ENCODE peak calls at places on chromosomes 11 and 22, in eight cellular contexts. I is HTR-8/SVneo, J is caudate nucleus, N is AG20443, Q is psoas muscle, L is bronchial epithelial cell, H is amniotic stem cell, Y is M059J. V is an unnamed sample.

GRCh38 chr22:35301370-35301874 is 1.7 kb downstream of the TOM1 start:
- DNase-seq in I (peak), J (no peak), N (peak), Q (peak), L (peak), H (peak), Y (peak), V (no peak)

GRCh38 chr22:19884161-19884953 is 29.7 kb upstream of the GNB1L start:
- DNase-seq in I (no peak), J (no peak), N (no peak), Q (peak), L (no peak), H (no peak), Y (no peak), V (no peak)

GRCh38 chr11:93935826-93936225 is 85.3 kb upstream of the HEPHL1 start:
- DNase-seq in I (no peak), J (no peak), N (no peak), Q (no peak), L (no peak), H (no peak), Y (no peak), V (no peak)

GRCh38 chr22:21685164-21685513 is 19.3 kb downstream of the PPIL2 start:
- DNase-seq in I (no peak), J (no peak), N (no peak), Q (no peak), L (no peak), H (no peak), Y (no peak), V (no peak)

GRCh38 chr11:95135155-95135554 is 45.5 kb downstream of the ENDOD1 start:
- DNase-seq in I (no peak), J (no peak), N (no peak), Q (no peak), L (peak), H (no peak), Y (peak), V (no peak)

GRCh38 chr11:121539000-121539399 is 86.2 kb upstream of the SORL1-AS1 start:
- DNase-seq in I (no peak), J (no peak), N (no peak), Q (no peak), L (no peak), H (no peak), Y (no peak), V (no peak)

GRCh38 chr11:45856044-45856468 is 8.8 kb downstream of the CRY2 start:
- DNase-seq in I (no peak), J (no peak), N (peak), Q (no peak), L (no peak), H (no peak), Y (no peak), V (no peak)

GRCh38 chr11:74326665-74327064 is 15.2 kb upstream of the P4HA3 start:
- DNase-seq in I (no peak), J (no peak), N (no peak), Q (no peak), L (no peak), H (no peak), Y (no peak), V (no peak)

GRCh38 chr11:86068138-86068861 is 584 bp downstream of the PICALM start:
- DNase-seq in I (no peak), J (no peak), N (peak), Q (no peak), L (peak), H (no peak), Y (peak), V (peak)

GRCh38 chr11:20368441-20368840 is 4.9 kb downstream of the HTATIP2 start:
- DNase-seq in I (no peak), J (no peak), N (no peak), Q (no peak), L (peak), H (no peak), Y (peak), V (no peak)

GRCh38 chr22:26949193-26949592 is 291.8 kb downstream of the MIAT start:
- DNase-seq in I (peak), J (no peak), N (peak), Q (no peak), L (no peak), H (no peak), Y (peak), V (peak)

GRCh38 chr11:19919050-19919561 is 206.5 kb downstream of the NAV2 start:
- DNase-seq in I (peak), J (no peak), N (peak), Q (no peak), L (peak), H (peak), Y (peak), V (no peak)

GRCh38 chr11:123082977-123083376 is 21.0 kb upstream of the HSPA8 start:
- DNase-seq in I (no peak), J (no peak), N (no peak), Q (no peak), L (no peak), H (no peak), Y (no peak), V (no peak)

GRCh38 chr22:41902932-41903421 is 11.9 kb downstream of the SHISA8 start:
- DNase-seq in I (no peak), J (no peak), N (no peak), Q (peak), L (no peak), H (no peak), Y (no peak), V (no peak)

GRCh38 chr22:39301926-39302325 is 17.5 kb downstream of the RPL3 start:
- DNase-seq in I (no peak), J (no peak), N (no peak), Q (no peak), L (no peak), H (no peak), Y (peak), V (no peak)

GRCh38 chr11:67367014-67367835 is 6.2 kb downstream of the CLCF1 start:
- DNase-seq in I (no peak), J (no peak), N (no peak), Q (no peak), L (no peak), H (no peak), Y (no peak), V (no peak)

GRCh38 chr11:68406318-68407313 is 53.9 kb upstream of the PPP6R3 start:
- DNase-seq in I (no peak), J (no peak), N (no peak), Q (no peak), L (peak), H (no peak), Y (no peak), V (no peak)

GRCh38 chr11:94845622-94846021 is 77.5 kb downstream of the AMOTL1 start:
- DNase-seq in I (no peak), J (no peak), N (no peak), Q (no peak), L (peak), H (no peak), Y (peak), V (no peak)

GRCh38 chr22:29726512-29727247 is 6.9 kb downstream of the CABP7 start:
- DNase-seq in I (no peak), J (no peak), N (no peak), Q (no peak), L (no peak), H (no peak), Y (no peak), V (no peak)

GRCh38 chr11:71138737-71139425 is 113.5 kb downstream of the SHANK2 start:
- DNase-seq in I (no peak), J (no peak), N (no peak), Q (no peak), L (no peak), H (no peak), Y (no peak), V (no peak)

GRCh38 chr11:13210424-13210823 is 67.2 kb upstream of the BMAL1 start:
- DNase-seq in I (peak), J (peak), N (peak), Q (peak), L (peak), H (peak), Y (peak), V (peak)

GRCh38 chr11:86151188-86152005 is 82.5 kb upstream of the PICALM start:
- DNase-seq in I (no peak), J (peak), N (peak), Q (no peak), L (peak), H (no peak), Y (peak), V (no peak)

GRCh38 chr22:38012604-38013072 is 28.3 kb upstream of the SOX10 start:
- DNase-seq in I (no peak), J (no peak), N (no peak), Q (no peak), L (peak), H (no peak), Y (no peak), V (no peak)

GRCh38 chr11:10326080-10326964 is 21.4 kb downstream of the ADM start:
- DNase-seq in I (no peak), J (no peak), N (no peak), Q (peak), L (no peak), H (no peak), Y (peak), V (no peak)

GRCh38 chr22:46021577-46021976 is 44.6 kb upstream of the WNT7B start:
- DNase-seq in I (no peak), J (no peak), N (no peak), Q (no peak), L (no peak), H (no peak), Y (no peak), V (no peak)

GRCh38 chr22:20243545-20244249 is 24.4 kb downstream of the RTN4R start:
- DNase-seq in I (peak), J (peak), N (peak), Q (no peak), L (peak), H (no peak), Y (peak), V (peak)

GRCh38 chr22:37233751-37234631 is 10.1 kb downstream of the RAC2 start:
- DNase-seq in I (no peak), J (no peak), N (no peak), Q (peak), L (no peak), H (no peak), Y (no peak), V (peak)

V was measured in iPS-NIHi11.